ENCODE peak calls at places on chromosomes 12 and 14, in eight cellular contexts. F, X, I, Y, L, Q, Z and M are unnamed samples.

GRCh38 chr12:49330032-49330619 is 6.9 kb downstream of the C1QL4 start:
- DNase-seq in F (no peak), X (no peak), I (no peak), Y (no peak), L (no peak), Q (no peak), Z (no peak), M (no peak)

GRCh38 chr12:120944645-120945217 is 33.6 kb upstream of the HNF1A start:
- DNase-seq in F (no peak), X (no peak), I (peak; percentile 44), Y (peak; percentile 87), L (peak; percentile 70), Q (peak; percentile 36), Z (peak; percentile 75), M (peak; percentile 13)

GRCh38 chr12:108635201-108635996 is 1.7 kb upstream of the SELPLG start:
- DNase-seq in F (no peak), X (no peak), I (peak; percentile 42), Y (no peak), L (no peak), Q (no peak), Z (peak; percentile 12), M (no peak)

GRCh38 chr12:1373887-1374286 is 220.5 kb downstream of the FBXL14 start:
- DNase-seq in F (no peak), X (no peak), I (peak; percentile 25), Y (no peak), L (peak; percentile 82), Q (no peak), Z (no peak), M (no peak)

GRCh38 chr12:64663019-64663418 is 52.7 kb downstream of the RASSF3 start:
- DNase-seq in F (no peak), X (no peak), I (no peak), Y (peak; percentile 30), L (no peak), Q (no peak), Z (no peak), M (no peak)

GRCh38 chr12:49662998-49663843 is 39.9 kb downstream of the PRPF40B start:
- DNase-seq in F (peak; percentile 45), X (no peak), I (peak; percentile 93), Y (no peak), L (peak; percentile 90), Q (peak; percentile 27), Z (no peak), M (peak; percentile 74)

GRCh38 chr12:31311634-31312258 is 14.2 kb downstream of the SINHCAF start:
- DNase-seq in F (no peak), X (no peak), I (no peak), Y (no peak), L (no peak), Q (no peak), Z (no peak), M (no peak)

GRCh38 chr14:56555921-56556570 is 23.6 kb upstream of the TMEM260 start:
- DNase-seq in F (no peak), X (no peak), I (peak; percentile 59), Y (no peak), L (peak; percentile 40), Q (no peak), Z (peak; percentile 57), M (peak; percentile 15)

GRCh38 chr12:12736759-12737676 is 19.9 kb downstream of the CDKN1B start:
- DNase-seq in F (no peak), X (no peak), I (peak; percentile 76), Y (no peak), L (peak; percentile 77), Q (no peak), Z (peak; percentile 67), M (no peak)

GRCh38 chr12:127257366-127257935 is 1009.5 kb upstream of the TMEM132C start:
- DNase-seq in F (no peak), X (no peak), I (no peak), Y (no peak), L (peak; percentile 33), Q (no peak), Z (no peak), M (no peak)

GRCh38 chr14:105182296-105183020 is 1.3 kb upstream of the NUDT14 start:
- DNase-seq in F (no peak), X (no peak), I (no peak), Y (no peak), L (no peak), Q (no peak), Z (no peak), M (no peak)

GRCh38 chr12:87054225-87054624 is 798.0 kb upstream of the MGAT4C start:
- DNase-seq in F (no peak), X (no peak), I (no peak), Y (no peak), L (no peak), Q (no peak), Z (no peak), M (no peak)

GRCh38 chr12:1926274-1926673 is 7.8 kb upstream of the CACNA2D4 start:
- DNase-seq in F (peak; percentile 31), X (no peak), I (no peak), Y (no peak), L (no peak), Q (no peak), Z (no peak), M (peak; percentile 4)

GRCh38 chr14:99505089-99505488 is 23.9 kb downstream of the CCNK start:
- DNase-seq in F (no peak), X (no peak), I (no peak), Y (no peak), L (no peak), Q (no peak), Z (no peak), M (no peak)

GRCh38 chr12:94299846-94300245 is 151.5 kb downstream of the PLXNC1 start:
- DNase-seq in F (no peak), X (no peak), I (no peak), Y (no peak), L (no peak), Q (no peak), Z (no peak), M (no peak)

GRCh38 chr12:52152905-52153317 is 38.9 kb downstream of the KRT80 start:
- DNase-seq in F (no peak), X (no peak), I (no peak), Y (no peak), L (no peak), Q (no peak), Z (no peak), M (no peak)

GRCh38 chr12:79020106-79020505 is 155.5 kb downstream of the SYT1 start:
- DNase-seq in F (no peak), X (no peak), I (peak; percentile 9), Y (no peak), L (no peak), Q (no peak), Z (no peak), M (peak; percentile 35)

GRCh38 chr14:32763673-32764072 is 175.0 kb upstream of the NPAS3 start:
- DNase-seq in F (no peak), X (no peak), I (no peak), Y (no peak), L (no peak), Q (no peak), Z (no peak), M (no peak)

GRCh38 chr12:108418162-108418561 is 79.1 kb upstream of the CMKLR1 start:
- DNase-seq in F (no peak), X (no peak), I (no peak), Y (no peak), L (no peak), Q (no peak), Z (no peak), M (no peak)

GRCh38 chr12:94458882-94459772 is 540 bp downstream of the CEP83 start:
- DNase-seq in F (no peak), X (no peak), I (peak; percentile 18), Y (no peak), L (no peak), Q (no peak), Z (no peak), M (no peak)

GRCh38 chr12:18320036-18320617 is 58.8 kb downstream of the PIK3C2G start:
- DNase-seq in F (no peak), X (no peak), I (peak; percentile 44), Y (peak; percentile 71), L (peak; percentile 75), Q (no peak), Z (peak; percentile 55), M (no peak)

GRCh38 chr14:95200404-95200803 is 43.1 kb upstream of the DICER1 start:
- DNase-seq in F (no peak), X (no peak), I (no peak), Y (no peak), L (no peak), Q (no peak), Z (peak; percentile 62), M (no peak)